ENCODE peak calls at places on chromosomes 4 and X, in nine cellular contexts. P is SW480, W is H54, R is fibroblast of the aortic adventitia, J is activated gamma-delta T cell treated with Interleukin-2 at 50 U/mL for 16 hours, S is GM13976, V is H9, B is ecto neural progenitor cell, I is NCI-H1105 treated with DMSO at 0.1 percent for 48 hours. G is an unnamed sample.

GRCh38 chr4:111776546-111776945 is 368.7 kb upstream of the FAM241A start:
- DNase-seq in P (no peak), W (no peak), R (no peak), J (no peak), S (no peak), V (no peak), B (no peak), I (no peak), G (no peak)

GRCh38 chr4:1038948-1039492 is 27.6 kb downstream of the FGFRL1 start:
- DNase-seq in P (peak), W (no peak), R (no peak), J (no peak), S (no peak), V (no peak), B (no peak), I (no peak), G (no peak)

GRCh38 chr4:52822583-52823477 is 39.3 kb upstream of the RASL11B start:
- DNase-seq in P (no peak), W (no peak), R (peak), J (no peak), S (no peak), V (no peak), B (no peak), I (no peak), G (no peak)

GRCh38 chr4:149830823-149831222 is 15.2 kb upstream of the IQCM start:
- DNase-seq in P (no peak), W (no peak), R (no peak), J (no peak), S (no peak), V (no peak), B (no peak), I (no peak), G (no peak)

GRCh38 chr4:118282692-118283091 is 70.1 kb downstream of the PRSS12 start:
- DNase-seq in P (no peak), W (no peak), R (peak), J (no peak), S (no peak), V (no peak), B (no peak), I (no peak), G (no peak)

GRCh38 chr4:53461244-53461643 is 83.8 kb downstream of the FIP1L1 start:
- DNase-seq in P (no peak), W (no peak), R (peak), J (no peak), S (no peak), V (no peak), B (no peak), I (no peak), G (no peak)

GRCh38 chr4:110636677-110637407 is 14.0 kb upstream of the PITX2 start:
- DNase-seq in P (peak), W (peak), R (peak), J (no peak), S (no peak), V (peak), B (peak), I (no peak), G (peak)

GRCh38 chr4:76611164-76611563 is 176.1 kb downstream of the SHROOM3 start:
- DNase-seq in P (no peak), W (no peak), R (peak), J (no peak), S (no peak), V (no peak), B (no peak), I (no peak), G (no peak)

GRCh38 chr4:28565434-28565833 is 1704.8 kb downstream of the STIM2 start:
- DNase-seq in P (no peak), W (no peak), R (peak), J (no peak), S (no peak), V (no peak), B (no peak), I (no peak), G (no peak)

GRCh38 chr4:147547314-147548056 is 66.6 kb downstream of the EDNRA start:
- DNase-seq in P (no peak), W (no peak), R (peak), J (no peak), S (peak), V (no peak), B (no peak), I (no peak), G (peak)

GRCh38 chr4:123354701-123355100 is 41.9 kb upstream of the SPRY1 start:
- DNase-seq in P (no peak), W (no peak), R (no peak), J (no peak), S (no peak), V (no peak), B (no peak), I (no peak), G (no peak)

GRCh38 chrX:107451754-107452153 is 2.3 kb downstream of the FRMPD3 start:
- DNase-seq in P (no peak), W (no peak), R (no peak), J (no peak), S (no peak), V (peak), B (no peak), I (no peak), G (no peak)

GRCh38 chr4:11542952-11543351 is 114.3 kb upstream of the HS3ST1 start:
- DNase-seq in P (no peak), W (no peak), R (no peak), J (no peak), S (no peak), V (no peak), B (no peak), I (no peak), G (no peak)